ENCODE peak calls at places on chromosomes 1 and 21, in nine cellular contexts. Z, J, Q, C, M, X, P, T and A are unnamed samples.
A peak's percentile ranks its signal among the peaks of the same experiment; 100 is the strongest.

GRCh38 chr1:29688477-29689365 is 452.4 kb downstream of the PTPRU start:
- DNase-seq in M (no peak), X (no peak), P (no peak), Q (no peak), J (no peak), T (no peak), Z (no peak), C (peak; percentile 22), A (no peak)

GRCh38 chr1:3903141-3904005 is 3.3 kb upstream of the C1orf174 start:
- DNase-seq in Z (no peak), T (no peak), J (no peak), M (no peak), X (peak; percentile 82), C (no peak), P (no peak), Q (no peak), A (no peak)

GRCh38 chr21:22993144-22993543 is 1994.9 kb downstream of the NCAM2 start:
- DNase-seq in Z (no peak), T (no peak), Q (no peak), P (no peak), J (no peak), C (no peak), X (no peak), M (peak; percentile 31), A (no peak)

GRCh38 chr1:211371406-211372105 is 44.9 kb downstream of the TRAF5 start:
- DNase-seq in Z (peak; percentile 48), J (no peak), P (no peak), C (no peak), Q (no peak), M (no peak), X (no peak), T (no peak), A (no peak)

GRCh38 chr1:86084998-86085397 is 71.6 kb downstream of the COL24A1 start:
- DNase-seq in Q (no peak), C (no peak), J (no peak), P (no peak), M (no peak), Z (no peak), X (no peak), T (no peak), A (no peak)

GRCh38 chr21:42332557-42332956 is 17.3 kb upstream of the TFF3 start:
- DNase-seq in X (peak; percentile 2), C (no peak), P (no peak), T (no peak), Z (no peak), Q (no peak), J (no peak), M (no peak), A (no peak)

GRCh38 chr1:31571340-31572295 is 4.7 kb upstream of the TINAGL1 start:
- DNase-seq in Q (peak; percentile 9), M (no peak), C (peak; percentile 28), J (no peak), T (no peak), Z (no peak), P (no peak), X (peak; percentile 18), A (peak; percentile 22)

GRCh38 chr1:20302093-20302471 is 11.4 kb downstream of the VWA5B1 start:
- DNase-seq in C (no peak), J (no peak), P (no peak), T (peak; percentile 53), Q (no peak), M (no peak), X (no peak), Z (no peak), A (no peak)

GRCh38 chr21:45167796-45168222 is 93.4 kb downstream of the ADARB1 start:
- DNase-seq in M (no peak), P (no peak), J (no peak), T (no peak), Z (no peak), X (no peak), Q (no peak), C (no peak), A (no peak)

GRCh38 chr1:55428944-55429931 is 214.1 kb upstream of the USP24 start:
- DNase-seq in Z (peak; percentile 13), X (no peak), M (no peak), J (no peak), Q (peak; percentile 61), P (peak; percentile 100), C (peak; percentile 70), T (peak; percentile 24), A (peak; percentile 76)

GRCh38 chr1:110227774-110228173 is 17.7 kb downstream of the KCNC4 start:
- DNase-seq in X (no peak), C (no peak), P (no peak), Z (no peak), T (no peak), M (no peak), Q (no peak), J (no peak), A (no peak)

GRCh38 chr1:199173356-199173755 is 534.5 kb downstream of the PTPRC start:
- DNase-seq in T (no peak), Z (no peak), J (no peak), P (no peak), X (no peak), C (no peak), Q (no peak), M (no peak), A (no peak)

GRCh38 chr1:214248294-214249082 is 32.5 kb upstream of the SMYD2 start:
- DNase-seq in J (no peak), P (no peak), X (no peak), C (no peak), M (no peak), T (no peak), Q (no peak), Z (no peak), A (no peak)

GRCh38 chr21:34892196-34892595 is 156.9 kb downstream of the RUNX1 start:
- DNase-seq in Z (no peak), T (no peak), P (no peak), Q (no peak), X (no peak), M (no peak), C (no peak), J (no peak), A (no peak)

GRCh38 chr1:234111458-234112142 is 207.1 kb downstream of the SLC35F3 start:
- DNase-seq in J (no peak), C (no peak), X (no peak), T (peak; percentile 33), Z (peak; percentile 9), Q (no peak), P (peak; percentile 38), M (peak; percentile 83), A (peak; percentile 41)

GRCh38 chr1:85911742-85912141 is 203.5 kb upstream of the ZNHIT6 start:
- DNase-seq in Q (no peak), C (no peak), T (no peak), J (no peak), M (no peak), X (no peak), Z (no peak), P (peak; percentile 22), A (no peak)

GRCh38 chr1:169005776-169006175 is 100.7 kb upstream of the ATP1B1 start:
- DNase-seq in J (no peak), M (no peak), T (no peak), Z (no peak), X (no peak), Q (no peak), C (no peak), P (no peak), A (no peak)

GRCh38 chr1:212862111-212862690 is 4.1 kb downstream of the FLVCR1 start:
- DNase-seq in T (no peak), C (no peak), M (no peak), J (no peak), P (no peak), X (no peak), Z (no peak), Q (no peak), A (no peak)

GRCh38 chr21:42406201-42406601 is 2.5 kb downstream of the UBASH3A start:
- DNase-seq in X (peak; percentile 72), Q (no peak), M (no peak), C (peak; percentile 44), J (peak; percentile 39), T (no peak), Z (no peak), P (no peak), A (no peak)

GRCh38 chr1:37473431-37474050 is 839 bp upstream of the ZC3H12A start:
- DNase-seq in X (no peak), M (no peak), J (peak; percentile 49), T (no peak), P (no peak), Q (peak; percentile 30), C (no peak), Z (no peak), A (no peak)
- H3K4me1 ChIP-seq in X (peaks cover 59% of the 10 kb centered on the region), M (peaks cover 8% of the 10 kb centered on the region), J (peaks cover 9% of the 10 kb centered on the region), T (peaks cover 79% of the 10 kb centered on the region), P (peaks cover 60% of the 10 kb centered on the region), Q (peaks cover 73% of the 10 kb centered on the region), C (no peaks in the 10 kb centered on the region), Z (peaks cover 64% of the 10 kb centered on the region), A (peaks cover 34% of the 10 kb centered on the region)

DNA sequence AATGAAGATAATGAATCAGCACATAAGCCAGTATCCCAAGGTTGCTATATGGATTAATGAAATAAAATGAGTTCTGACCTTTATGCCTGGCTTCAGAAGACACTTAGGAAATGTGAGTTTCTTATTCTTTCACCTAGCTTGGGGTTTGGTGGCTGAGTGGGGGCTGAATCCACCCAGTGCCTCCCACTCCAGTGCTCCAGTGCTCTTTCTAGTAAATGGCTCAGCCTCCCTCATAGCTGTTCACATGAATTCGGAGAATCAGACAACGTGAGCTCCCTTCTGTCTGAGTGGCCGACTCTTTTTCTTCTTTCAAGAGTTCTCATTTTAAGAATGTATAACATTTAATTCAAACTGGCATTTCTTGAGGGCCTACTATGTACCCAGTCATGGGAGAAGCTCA is 43.5 kb downstream of the TRABD2B start:
- DNase-seq in Z (no peak), Q (no peak), M (no peak), X (no peak), J (no peak), C (no peak), P (no peak), T (no peak), A (no peak)
- TF ChIP-seq CTCF in Z (no peak), Q (no peak), M (no peak), X (no peak), J (no peak), C (no peak), P (no peak), T (no peak), A (no peak)

DNA sequence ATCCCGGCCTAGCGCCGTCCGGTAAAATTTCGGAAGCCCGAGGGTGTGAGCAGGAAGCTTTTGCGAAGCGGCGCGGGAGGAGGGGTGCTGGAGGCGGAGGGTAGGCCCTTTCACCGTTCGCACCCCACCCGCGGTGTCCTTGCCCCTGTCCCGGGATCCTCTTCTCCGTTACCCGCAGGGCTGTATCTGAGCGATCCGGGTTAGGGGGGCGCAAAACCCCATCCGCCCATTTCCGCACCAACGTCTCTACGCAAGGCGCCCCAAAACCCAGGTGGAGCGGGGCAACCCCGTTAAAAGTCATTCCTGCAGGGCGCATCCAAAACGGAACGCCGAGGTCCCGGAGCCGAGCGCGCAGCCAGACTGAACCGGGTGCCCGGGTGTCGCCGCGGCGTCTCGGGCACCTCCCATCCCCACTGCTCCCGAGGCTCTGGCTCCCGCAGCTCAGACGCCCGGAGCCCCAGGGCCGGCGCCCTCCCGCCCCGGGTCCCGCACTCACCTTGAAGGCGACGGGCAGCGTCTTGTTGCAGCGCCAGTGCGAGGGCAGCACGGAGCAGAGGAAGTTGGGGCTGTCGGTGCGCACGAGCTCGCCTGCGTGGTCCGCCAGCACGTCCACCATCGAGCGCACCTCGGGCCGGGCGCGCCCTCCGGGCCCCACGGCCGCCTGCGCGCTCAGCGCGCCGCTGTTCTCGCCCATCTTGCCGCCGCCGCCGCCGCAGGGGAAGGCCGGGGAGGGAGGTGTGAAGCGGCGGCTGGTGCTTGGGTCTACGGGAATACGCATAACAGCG is 793 bp downstream of the RUNX3 start:
- DNase-seq in Q (no peak), Z (no peak), T (no peak), M (peak; percentile 42), C (peak; percentile 56), J (peak; percentile 56), P (no peak), X (peak; percentile 92), A (no peak)
- H3K4me1 ChIP-seq in Q (peaks cover 29% of the 10 kb centered on the region), Z (peaks cover 48% of the 10 kb centered on the region), T (peaks cover 48% of the 10 kb centered on the region), M (peaks cover 4% of the 10 kb centered on the region), C (no peaks in the 10 kb centered on the region), J (peaks cover 39% of the 10 kb centered on the region), P (no peaks in the 10 kb centered on the region), X (peaks cover 41% of the 10 kb centered on the region), A (no peaks in the 10 kb centered on the region)

GRCh38 chr1:81781749-81782148 is 19.0 kb upstream of the ADGRL2 start:
- DNase-seq in Q (no peak), J (no peak), M (no peak), T (no peak), X (no peak), Z (no peak), C (no peak), P (no peak), A (no peak)
- TF ChIP-seq CTCF in Q (no peak), J (no peak), M (peak; percentile 10), T (no peak), X (no peak), Z (no peak), C (no peak), P (no peak), A (no peak)